ENCODE peak calls at places on chromosomes 16 and 17, in eight cellular contexts. One of them, this sample, is unnamed.

GRCh38 chr17:55416470-55417052 is 5.1 kb downstream of the MMD start:
- DNase-seq in left ventricle myocardium inferior: no peak
- DNase-seq in RWPE1: no peak
- DNase-seq in psoas muscle: no peak
- DNase-seq in PC-9: no peak
- DNase-seq in CD4-positive, alpha-beta memory T cell: no peak
- DNase-seq in tibial nerve: no peak
- DNase-seq in CD4-positive, alpha-beta T cell: no peak
- DNase-seq in this sample: no peak

GRCh38 chr17:512926-513325 is 160.3 kb upstream of the RPH3AL start:
- DNase-seq in PC-9: no peak
- DNase-seq in tibial nerve: no peak
- DNase-seq in RWPE1: no peak
- DNase-seq in CD4-positive, alpha-beta memory T cell: no peak
- DNase-seq in CD4-positive, alpha-beta T cell: no peak
- DNase-seq in psoas muscle: no peak
- DNase-seq in left ventricle myocardium inferior: no peak
- DNase-seq in this sample: no peak

GRCh38 chr16:86243571-86244154 is 266.7 kb upstream of the FOXF1 start:
- DNase-seq in RWPE1: no peak
- DNase-seq in CD4-positive, alpha-beta T cell: no peak
- DNase-seq in CD4-positive, alpha-beta memory T cell: no peak
- DNase-seq in PC-9: no peak
- DNase-seq in tibial nerve: no peak
- DNase-seq in left ventricle myocardium inferior: no peak
- DNase-seq in psoas muscle: no peak
- DNase-seq in this sample: no peak

GRCh38 chr16:74738134-74738541 is 36.5 kb downstream of the FA2H start:
- DNase-seq in tibial nerve: no peak
- DNase-seq in CD4-positive, alpha-beta memory T cell: no peak
- DNase-seq in psoas muscle: no peak
- DNase-seq in PC-9: peak
- DNase-seq in RWPE1: peak
- DNase-seq in CD4-positive, alpha-beta T cell: no peak
- DNase-seq in left ventricle myocardium inferior: no peak
- DNase-seq in this sample: no peak

GRCh38 chr16:11312718-11313492 is 31.8 kb upstream of the PRM1 start:
- DNase-seq in psoas muscle: no peak
- DNase-seq in RWPE1: peak
- DNase-seq in left ventricle myocardium inferior: no peak
- DNase-seq in CD4-positive, alpha-beta T cell: no peak
- DNase-seq in CD4-positive, alpha-beta memory T cell: peak
- DNase-seq in PC-9: peak
- DNase-seq in tibial nerve: no peak
- DNase-seq in this sample: no peak

GRCh38 chr17:78915872-78916632 is 9.1 kb downstream of the TIMP2 start:
- DNase-seq in CD4-positive, alpha-beta T cell: no peak
- DNase-seq in psoas muscle: peak
- DNase-seq in tibial nerve: no peak
- DNase-seq in RWPE1: peak
- DNase-seq in left ventricle myocardium inferior: peak
- DNase-seq in CD4-positive, alpha-beta memory T cell: no peak
- DNase-seq in PC-9: peak
- DNase-seq in this sample: peak

GRCh38 chr16:53433930-53434435 is 288 bp upstream of the RBL2 start:
- DNase-seq in PC-9: no peak
- DNase-seq in CD4-positive, alpha-beta memory T cell: peak
- DNase-seq in CD4-positive, alpha-beta T cell: no peak
- DNase-seq in psoas muscle: no peak
- DNase-seq in left ventricle myocardium inferior: no peak
- DNase-seq in tibial nerve: no peak
- DNase-seq in RWPE1: peak
- DNase-seq in this sample: peak

GRCh38 chr16:73232555-73233422 is 184.9 kb upstream of the ZFHX3 start:
- DNase-seq in left ventricle myocardium inferior: peak
- DNase-seq in RWPE1: no peak
- DNase-seq in CD4-positive, alpha-beta T cell: no peak
- DNase-seq in CD4-positive, alpha-beta memory T cell: no peak
- DNase-seq in PC-9: no peak
- DNase-seq in tibial nerve: no peak
- DNase-seq in psoas muscle: peak
- DNase-seq in this sample: no peak

GRCh38 chr17:62919388-62919787 is 46.6 kb upstream of the TANC2 start:
- DNase-seq in CD4-positive, alpha-beta memory T cell: no peak
- DNase-seq in psoas muscle: no peak
- DNase-seq in tibial nerve: no peak
- DNase-seq in RWPE1: no peak
- DNase-seq in CD4-positive, alpha-beta T cell: no peak
- DNase-seq in PC-9: no peak
- DNase-seq in left ventricle myocardium inferior: no peak
- DNase-seq in this sample: no peak

GRCh38 chr16:70467608-70468007 is 13.2 kb downstream of the FCSK start:
- DNase-seq in CD4-positive, alpha-beta memory T cell: no peak
- DNase-seq in RWPE1: no peak
- DNase-seq in tibial nerve: no peak
- DNase-seq in PC-9: no peak
- DNase-seq in psoas muscle: no peak
- DNase-seq in left ventricle myocardium inferior: no peak
- DNase-seq in CD4-positive, alpha-beta T cell: no peak
- DNase-seq in this sample: no peak

GRCh38 chr16:31265329-31266245 is 5.8 kb downstream of the ITGAM start:
- DNase-seq in psoas muscle: peak
- DNase-seq in tibial nerve: no peak
- DNase-seq in PC-9: peak
- DNase-seq in CD4-positive, alpha-beta memory T cell: peak
- DNase-seq in left ventricle myocardium inferior: no peak
- DNase-seq in RWPE1: peak
- DNase-seq in CD4-positive, alpha-beta T cell: peak
- DNase-seq in this sample: no peak

GRCh38 chr17:49523196-49523595 is 28.1 kb downstream of the NGFR start:
- DNase-seq in tibial nerve: no peak
- DNase-seq in RWPE1: no peak
- DNase-seq in CD4-positive, alpha-beta memory T cell: no peak
- DNase-seq in left ventricle myocardium inferior: no peak
- DNase-seq in PC-9: no peak
- DNase-seq in psoas muscle: no peak
- DNase-seq in CD4-positive, alpha-beta T cell: no peak
- DNase-seq in this sample: no peak

GRCh38 chr16:81094771-81095251 is 1.4 kb downstream of the GCSH start:
- DNase-seq in RWPE1: no peak
- DNase-seq in PC-9: no peak
- DNase-seq in left ventricle myocardium inferior: no peak
- DNase-seq in psoas muscle: no peak
- DNase-seq in tibial nerve: no peak
- DNase-seq in CD4-positive, alpha-beta memory T cell: no peak
- DNase-seq in CD4-positive, alpha-beta T cell: no peak
- DNase-seq in this sample: no peak

GRCh38 chr17:33712120-33712519 is 419.0 kb upstream of the ASIC2 start:
- DNase-seq in tibial nerve: no peak
- DNase-seq in left ventricle myocardium inferior: no peak
- DNase-seq in CD4-positive, alpha-beta memory T cell: no peak
- DNase-seq in psoas muscle: no peak
- DNase-seq in PC-9: no peak
- DNase-seq in RWPE1: no peak
- DNase-seq in CD4-positive, alpha-beta T cell: no peak
- DNase-seq in this sample: no peak

GRCh38 chr17:18179221-18179620 is 4.4 kb upstream of the ALKBH5 start:
- DNase-seq in RWPE1: no peak
- DNase-seq in tibial nerve: no peak
- DNase-seq in psoas muscle: no peak
- DNase-seq in left ventricle myocardium inferior: no peak
- DNase-seq in CD4-positive, alpha-beta T cell: no peak
- DNase-seq in PC-9: no peak
- DNase-seq in CD4-positive, alpha-beta memory T cell: no peak
- DNase-seq in this sample: no peak

GRCh38 chr17:18179804-18180203 is 3.8 kb upstream of the ALKBH5 start:
- DNase-seq in CD4-positive, alpha-beta T cell: no peak
- DNase-seq in RWPE1: no peak
- DNase-seq in psoas muscle: no peak
- DNase-seq in PC-9: no peak
- DNase-seq in left ventricle myocardium inferior: no peak
- DNase-seq in CD4-positive, alpha-beta memory T cell: no peak
- DNase-seq in tibial nerve: no peak
- DNase-seq in this sample: no peak

GRCh38 chr17:18182190-18182977 is 1.2 kb upstream of the ALKBH5 start:
- DNase-seq in CD4-positive, alpha-beta memory T cell: no peak
- DNase-seq in PC-9: no peak
- DNase-seq in left ventricle myocardium inferior: peak
- DNase-seq in CD4-positive, alpha-beta T cell: no peak
- DNase-seq in tibial nerve: no peak
- DNase-seq in psoas muscle: peak
- DNase-seq in RWPE1: no peak
- DNase-seq in this sample: no peak

GRCh38 chr17:18182978-18183333 is 672 bp upstream of the ALKBH5 start:
- DNase-seq in CD4-positive, alpha-beta memory T cell: peak
- DNase-seq in tibial nerve: peak
- DNase-seq in RWPE1: peak
- DNase-seq in left ventricle myocardium inferior: peak
- DNase-seq in PC-9: peak
- DNase-seq in psoas muscle: peak
- DNase-seq in CD4-positive, alpha-beta T cell: peak
- DNase-seq in this sample: peak

DNA sequence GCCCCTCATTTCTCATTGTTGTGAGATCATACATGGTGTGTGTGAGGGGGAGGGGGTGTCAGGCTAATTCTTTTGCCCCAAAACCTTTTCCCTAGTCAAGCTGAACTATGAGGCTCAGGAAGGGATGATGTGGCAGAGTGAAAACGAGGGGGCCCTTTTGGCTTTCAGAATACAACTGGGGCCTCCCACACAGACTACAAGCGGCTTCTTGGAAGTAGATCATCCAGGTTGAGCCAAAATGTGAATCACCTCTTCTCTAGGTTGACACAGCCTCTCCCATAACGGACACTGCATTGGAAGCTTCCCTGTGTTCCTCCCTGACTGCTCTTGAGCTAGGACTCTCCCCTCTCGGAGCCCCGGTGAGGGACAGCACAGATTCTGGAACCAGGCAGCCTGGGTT is 2.3 kb upstream of the ALKBH5 start:
- DNase-seq in left ventricle myocardium inferior: no peak
- DNase-seq in tibial nerve: no peak
- DNase-seq in CD4-positive, alpha-beta memory T cell: no peak
- DNase-seq in RWPE1: no peak
- DNase-seq in PC-9: no peak
- DNase-seq in psoas muscle: no peak
- DNase-seq in CD4-positive, alpha-beta T cell: no peak
- DNase-seq in this sample: no peak
- H3K27ac ChIP-seq in left ventricle myocardium inferior: peak
- H3K27ac ChIP-seq in tibial nerve: peak
- H3K27ac ChIP-seq in CD4-positive, alpha-beta memory T cell: peak
- H3K27ac ChIP-seq in RWPE1: peak
- H3K27ac ChIP-seq in PC-9: no peak
- H3K27ac ChIP-seq in psoas muscle: peak
- H3K27ac ChIP-seq in CD4-positive, alpha-beta T cell: no peak
- H3K27ac ChIP-seq in this sample: no peak

GRCh38 chr16:66150691-66151090 is 215.8 kb upstream of the CDH5 start:
- DNase-seq in PC-9: no peak
- DNase-seq in left ventricle myocardium inferior: no peak
- DNase-seq in tibial nerve: no peak
- DNase-seq in CD4-positive, alpha-beta T cell: no peak
- DNase-seq in psoas muscle: no peak
- DNase-seq in RWPE1: no peak
- DNase-seq in CD4-positive, alpha-beta memory T cell: no peak
- DNase-seq in this sample: peak

GRCh38 chr16:66155933-66156332 is 210.6 kb upstream of the CDH5 start:
- DNase-seq in RWPE1: no peak
- DNase-seq in left ventricle myocardium inferior: no peak
- DNase-seq in CD4-positive, alpha-beta T cell: no peak
- DNase-seq in psoas muscle: no peak
- DNase-seq in CD4-positive, alpha-beta memory T cell: no peak
- DNase-seq in PC-9: no peak
- DNase-seq in tibial nerve: no peak
- DNase-seq in this sample: no peak

GRCh38 chr16:66156538-66156937 is 210.0 kb upstream of the CDH5 start:
- DNase-seq in tibial nerve: no peak
- DNase-seq in psoas muscle: no peak
- DNase-seq in CD4-positive, alpha-beta T cell: no peak
- DNase-seq in PC-9: no peak
- DNase-seq in RWPE1: no peak
- DNase-seq in left ventricle myocardium inferior: no peak
- DNase-seq in CD4-positive, alpha-beta memory T cell: no peak
- DNase-seq in this sample: no peak

GRCh38 chr16:66154801-66155200 is 211.7 kb upstream of the CDH5 start:
- DNase-seq in tibial nerve: no peak
- DNase-seq in left ventricle myocardium inferior: no peak
- DNase-seq in psoas muscle: no peak
- DNase-seq in CD4-positive, alpha-beta T cell: no peak
- DNase-seq in CD4-positive, alpha-beta memory T cell: no peak
- DNase-seq in RWPE1: no peak
- DNase-seq in PC-9: no peak
- DNase-seq in this sample: no peak

DNA sequence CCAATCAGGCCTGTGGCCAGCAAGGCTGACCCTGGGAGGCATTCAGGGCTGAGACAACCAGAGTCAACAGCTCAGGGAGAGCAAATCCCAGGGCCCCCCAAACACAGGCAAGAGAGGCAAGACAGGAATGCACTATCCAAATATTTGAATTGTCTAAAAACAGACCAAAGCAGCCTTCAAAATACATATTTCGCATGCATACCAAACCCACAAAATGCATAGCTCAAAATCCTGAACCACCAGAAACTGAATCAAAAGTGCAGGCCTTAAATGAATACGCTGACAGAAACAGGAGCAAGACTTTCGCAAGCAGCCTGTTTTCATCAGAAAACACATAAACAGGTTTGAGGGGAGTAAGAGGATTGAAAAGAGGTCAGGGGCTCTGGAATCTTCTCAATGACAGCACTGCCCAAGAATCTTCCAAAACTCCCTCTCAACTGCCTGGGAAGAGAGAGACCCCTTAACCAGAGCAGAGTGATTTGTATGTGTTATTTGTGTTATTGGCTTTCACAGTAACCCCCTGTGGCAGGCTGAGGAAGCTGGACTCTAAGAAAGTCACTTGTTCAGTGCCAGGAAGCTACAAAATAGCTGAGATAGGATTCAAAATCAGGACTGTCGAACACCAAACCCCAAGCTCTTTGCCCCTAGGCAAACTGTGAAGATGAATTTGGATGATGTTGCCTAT is 213.5 kb upstream of the CDH5 start:
- DNase-seq in PC-9: no peak
- DNase-seq in CD4-positive, alpha-beta T cell: no peak
- DNase-seq in RWPE1: no peak
- DNase-seq in left ventricle myocardium inferior: no peak
- DNase-seq in CD4-positive, alpha-beta memory T cell: no peak
- DNase-seq in tibial nerve: no peak
- DNase-seq in psoas muscle: no peak
- DNase-seq in this sample: no peak
- H3K27ac ChIP-seq in PC-9: no peak
- H3K27ac ChIP-seq in CD4-positive, alpha-beta T cell: no peak
- H3K27ac ChIP-seq in RWPE1: no peak
- H3K27ac ChIP-seq in left ventricle myocardium inferior: no peak
- H3K27ac ChIP-seq in CD4-positive, alpha-beta memory T cell: no peak
- H3K27ac ChIP-seq in tibial nerve: peak
- H3K27ac ChIP-seq in psoas muscle: no peak
- H3K27ac ChIP-seq in this sample: no peak

GRCh38 chr16:69405757-69406156 is 18.7 kb upstream of the CYB5B start:
- DNase-seq in tibial nerve: no peak
- DNase-seq in psoas muscle: no peak
- DNase-seq in PC-9: no peak
- DNase-seq in left ventricle myocardium inferior: no peak
- DNase-seq in CD4-positive, alpha-beta memory T cell: no peak
- DNase-seq in RWPE1: no peak
- DNase-seq in CD4-positive, alpha-beta T cell: no peak
- DNase-seq in this sample: no peak
- H3K27ac ChIP-seq in tibial nerve: no peak
- H3K27ac ChIP-seq in psoas muscle: no peak
- H3K27ac ChIP-seq in PC-9: peak
- H3K27ac ChIP-seq in left ventricle myocardium inferior: peak
- H3K27ac ChIP-seq in CD4-positive, alpha-beta memory T cell: no peak
- H3K27ac ChIP-seq in RWPE1: no peak
- H3K27ac ChIP-seq in CD4-positive, alpha-beta T cell: no peak
- H3K27ac ChIP-seq in this sample: no peak

GRCh38 chr17:77478899-77479298 is 338.1 kb downstream of the SEC14L1 start:
- DNase-seq in PC-9: no peak
- DNase-seq in RWPE1: no peak
- DNase-seq in CD4-positive, alpha-beta memory T cell: no peak
- DNase-seq in psoas muscle: no peak
- DNase-seq in CD4-positive, alpha-beta T cell: no peak
- DNase-seq in tibial nerve: no peak
- DNase-seq in left ventricle myocardium inferior: no peak
- DNase-seq in this sample: no peak
- H3K27ac ChIP-seq in PC-9: no peak
- H3K27ac ChIP-seq in RWPE1: peak
- H3K27ac ChIP-seq in CD4-positive, alpha-beta memory T cell: no peak
- H3K27ac ChIP-seq in psoas muscle: no peak
- H3K27ac ChIP-seq in CD4-positive, alpha-beta T cell: peak
- H3K27ac ChIP-seq in tibial nerve: peak
- H3K27ac ChIP-seq in left ventricle myocardium inferior: peak
- H3K27ac ChIP-seq in this sample: no peak

This sample was measured in HL-60.